ENCODE peak calls at places on chromosomes 6 and 20, in nine cellular contexts. X, W, P, Q, R, D, I, K and T are unnamed samples. For H3K79me2, the result is how much of the 10 kb centered on the place peaks cover.

GRCh38 chr6:4464638-4465037 is 311.6 kb upstream of the CDYL start:
- DNase-seq in D (no peak), R (no peak), Q (no peak), W (no peak), P (no peak), K (no peak), I (no peak), X (no peak), T (no peak)

GRCh38 chr6:52696418-52696817 is 25.5 kb downstream of the TMEM14A start:
- DNase-seq in X (no peak), K (no peak), R (no peak), W (no peak), P (no peak), I (no peak), D (no peak), Q (no peak), T (no peak)

GRCh38 chr20:37931153-37931922 is 28.4 kb downstream of the VSTM2L start:
- DNase-seq in W (no peak), P (no peak), D (no peak), K (no peak), Q (no peak), X (no peak), R (no peak), I (no peak), T (no peak)

GRCh38 chr6:137120748-137121147 is 52.7 kb downstream of the IL22RA2 start:
- DNase-seq in D (no peak), P (no peak), R (no peak), I (no peak), W (no peak), X (no peak), K (no peak), Q (no peak), T (no peak)

GRCh38 chr20:1945134-1945618 is 48.7 kb downstream of the PDYN start:
- DNase-seq in P (no peak), X (peak), R (no peak), W (peak), Q (peak), I (no peak), K (no peak), D (no peak), T (no peak)

GRCh38 chr6:133447924-133448323 is 206.8 kb downstream of the EYA4 start:
- DNase-seq in R (no peak), X (no peak), Q (peak), P (no peak), D (no peak), I (no peak), W (peak), K (no peak), T (no peak)

GRCh38 chr6:11460837-11461661 is 76.5 kb upstream of the TMEM170B start:
- DNase-seq in Q (no peak), W (no peak), R (no peak), I (no peak), K (no peak), P (no peak), X (no peak), D (no peak), T (no peak)

GRCh38 chr6:101926149-101926925 is 532.8 kb downstream of the GRIK2 start:
- DNase-seq in K (no peak), W (no peak), D (no peak), R (no peak), P (no peak), I (no peak), Q (peak), X (no peak), T (no peak)

GRCh38 chr6:13315896-13316295 is 12.4 kb downstream of the TBC1D7 start:
- DNase-seq in Q (no peak), X (no peak), I (no peak), P (no peak), K (no peak), D (no peak), W (no peak), R (no peak), T (no peak)

GRCh38 chr20:20525756-20526155 is 157.9 kb downstream of the INSM1 start:
- DNase-seq in D (no peak), K (no peak), X (no peak), W (no peak), Q (no peak), P (no peak), R (no peak), I (no peak), T (no peak)

GRCh38 chr6:11656486-11656885 is 118.9 kb downstream of the TMEM170B start:
- DNase-seq in R (no peak), I (no peak), K (no peak), P (no peak), Q (no peak), X (no peak), D (no peak), W (no peak), T (no peak)

GRCh38 chr6:7198833-7199800 is 91.4 kb downstream of the RREB1 start:
- DNase-seq in W (no peak), I (no peak), K (no peak), X (no peak), D (no peak), R (no peak), P (no peak), Q (no peak), T (no peak)

GRCh38 chr6:26311012-26311384 is 54.0 kb upstream of the BTN3A2 start:
- DNase-seq in W (peak), X (no peak), D (peak), K (peak), P (peak), I (peak), R (no peak), Q (peak), T (no peak)

GRCh38 chr6:52724041-52724405 is 39.3 kb downstream of the GSTA2 start:
- DNase-seq in Q (peak), D (no peak), X (no peak), W (peak), P (no peak), R (no peak), I (no peak), K (peak), T (no peak)

GRCh38 chr6:35084041-35084491 is 57.1 kb downstream of the TCP11 start:
- DNase-seq in K (no peak), D (no peak), Q (no peak), R (no peak), W (no peak), X (no peak), I (no peak), P (no peak), T (no peak)

GRCh38 chr6:157652601-157653363 is 170.3 kb upstream of the SNX9 start:
- DNase-seq in K (no peak), D (no peak), X (no peak), Q (no peak), I (no peak), R (no peak), P (no peak), W (no peak), T (no peak)

GRCh38 chr6:31125586-31126363 is 5.5 kb upstream of the CDSN start:
- DNase-seq in X (no peak), I (no peak), Q (peak), K (peak), W (no peak), P (no peak), R (no peak), D (peak), T (no peak)

GRCh38 chr6:123925360-123925759 is 121.7 kb downstream of the NKAIN2 start:
- DNase-seq in R (no peak), I (no peak), Q (no peak), W (peak), X (no peak), K (peak), P (no peak), D (no peak), T (peak)

GRCh38 chr20:5918856-5919633 is 31.3 kb downstream of the TRMT6 start:
- DNase-seq in W (peak), R (no peak), X (no peak), P (peak), K (peak), I (no peak), Q (peak), D (peak), T (peak)

GRCh38 chr20:23782366-23782983 is 31.7 kb upstream of the CST1 start:
- DNase-seq in R (no peak), Q (peak), I (peak), W (peak), P (no peak), K (no peak), D (peak), X (peak), T (no peak)

GRCh38 chr6:39263299-39264037 is 34.2 kb upstream of the KCNK5 start:
- DNase-seq in R (no peak), Q (no peak), P (no peak), D (peak), W (no peak), I (no peak), X (no peak), K (no peak), T (no peak)

GRCh38 chr6:14117158-14118090 is at the start of gene CD83:
- DNase-seq in R (peak), Q (peak), K (peak), D (peak), P (peak), X (peak), W (peak), I (peak), T (no peak)

GRCh38 chr6:138987643-138988468 is at the start of gene REPS1:
- DNase-seq in P (peak), I (peak), W (peak), Q (peak), R (peak), K (peak), D (peak), X (peak), T (no peak)

GRCh38 chr6:52310932-52311331 is 26.4 kb upstream of the MCM3 start:
- DNase-seq in K (no peak), X (no peak), P (no peak), D (no peak), Q (no peak), I (no peak), W (no peak), R (no peak), T (no peak)

GRCh38 chr6:27617046-27617687 is 144.3 kb upstream of the ZNF184 start:
- DNase-seq in W (peak), K (peak), R (no peak), X (no peak), Q (peak), P (no peak), I (peak), D (peak), T (no peak)

GRCh38 chr6:56311086-56311485 is 63.7 kb upstream of the COL21A1 start:
- DNase-seq in X (no peak), I (no peak), P (no peak), K (no peak), D (no peak), W (peak), Q (peak), R (no peak), T (no peak)

GRCh38 chr6:166410426-166410935 is 27.7 kb upstream of the MPC1 start:
- DNase-seq in X (no peak), P (no peak), D (no peak), I (no peak), K (no peak), R (no peak), Q (no peak), W (no peak), T (no peak)

GRCh38 chr6:144647406-144647964 is 362.4 kb downstream of the UTRN start:
- DNase-seq in P (peak), I (no peak), W (peak), Q (no peak), D (no peak), X (peak), K (peak), R (no peak), T (no peak)

GRCh38 chr6:72757926-72758325 is 136.1 kb downstream of the KCNQ5 start:
- DNase-seq in P (no peak), K (no peak), I (no peak), Q (no peak), W (no peak), R (no peak), X (no peak), D (no peak), T (no peak)

GRCh38 chr20:52039746-52040145 is 151.8 kb downstream of the ZFP64 start:
- DNase-seq in W (no peak), X (no peak), R (no peak), D (no peak), K (no peak), Q (no peak), I (peak), P (no peak), T (no peak)

GRCh38 chr6:149806127-149806526 is 56.6 kb downstream of the PCMT1 start:
- DNase-seq in P (no peak), Q (peak), W (no peak), X (no peak), K (peak), I (no peak), R (no peak), D (no peak), T (no peak)

GRCh38 chr20:51458751-51459439 is 83.6 kb downstream of the NFATC2 start:
- DNase-seq in W (no peak), D (no peak), I (no peak), P (no peak), X (no peak), R (no peak), Q (no peak), K (no peak), T (no peak)

GRCh38 chr6:144462058-144462457 is 176.9 kb downstream of the UTRN start:
- DNase-seq in I (no peak), P (no peak), Q (no peak), K (no peak), R (no peak), X (no peak), D (no peak), W (no peak), T (no peak)

GRCh38 chr6:4848382-4849068 is 72.3 kb downstream of the CDYL start:
- DNase-seq in R (no peak), P (peak), W (peak), K (no peak), Q (peak), I (peak), D (peak), X (peak), T (no peak)

GRCh38 chr6:10951675-10952282 is 64.9 kb downstream of the SYCP2L start:
- DNase-seq in P (peak), I (peak), X (peak), R (no peak), Q (peak), D (peak), K (peak), W (peak), T (no peak)

GRCh38 chr6:18823782-18824386 is 436.7 kb downstream of the RNF144B start:
- DNase-seq in D (peak), K (peak), P (peak), R (peak), W (peak), I (peak), Q (peak), X (peak), T (no peak)

GRCh38 chr6:151063339-151063738 is 176.4 kb upstream of the AKAP12 start:
- DNase-seq in W (peak), D (peak), R (peak), P (no peak), X (no peak), I (no peak), Q (peak), K (peak), T (no peak)

GRCh38 chr6:81761197-81761596 is 8.7 kb upstream of the TENT5A start:
- DNase-seq in I (no peak), P (no peak), Q (peak), K (peak), W (peak), R (no peak), D (peak), X (no peak), T (no peak)

DNA sequence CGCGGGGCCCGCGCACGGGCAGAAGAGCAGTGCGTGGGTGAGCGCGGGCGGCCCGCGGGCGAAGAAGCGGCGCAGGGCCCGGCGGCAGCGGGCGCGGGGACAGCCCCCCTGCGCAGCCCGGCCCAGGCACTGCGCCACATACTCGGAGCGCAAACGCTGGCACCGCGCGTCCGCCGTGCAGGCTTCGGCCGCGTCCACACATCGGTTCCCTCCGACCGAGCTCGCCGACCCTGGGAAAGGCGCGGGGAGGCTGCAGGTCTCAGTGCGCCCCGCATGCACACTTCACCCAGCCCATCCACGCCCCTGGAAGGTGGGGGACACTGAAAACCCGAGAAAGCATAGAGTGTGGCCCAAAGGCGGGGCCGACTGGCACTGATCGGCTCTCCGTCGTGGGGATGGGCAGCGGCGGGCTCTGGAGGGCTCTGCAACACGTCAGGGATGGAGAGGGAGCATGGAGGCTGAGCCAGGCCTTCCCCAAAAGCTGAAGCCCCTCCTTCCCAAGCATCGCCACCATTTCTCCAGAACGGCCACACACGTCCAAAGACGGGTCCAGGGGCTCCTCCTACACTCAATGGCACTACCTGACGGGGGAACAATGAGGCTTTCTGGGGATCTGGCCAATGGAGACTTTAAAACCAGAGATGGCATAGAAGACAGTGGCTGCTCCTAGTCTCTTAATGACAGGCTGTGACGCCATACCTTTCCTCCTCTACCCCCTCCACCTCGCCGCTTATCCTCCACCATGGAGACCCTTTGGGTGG is 2.0 kb downstream of the GFRA4 start:
- DNase-seq in D (no peak), R (no peak), P (no peak), Q (peak), X (no peak), K (no peak), I (no peak), W (no peak), T (no peak)
- TF ChIP-seq EZH2 in D (peak), R (no peak), P (no peak), Q (no peak), X (no peak), K (peak), I (no peak), W (peak), T (peak)

GRCh38 chr20:41142241-41142640 is 4.9 kb downstream of the PLCG1 start:
- DNase-seq in D (no peak), K (no peak), X (no peak), P (no peak), I (no peak), R (no peak), W (no peak), Q (no peak), T (no peak)

GRCh38 chr20:41138527-41139226 is 1.3 kb downstream of the PLCG1 start:
- DNase-seq in X (peak), R (no peak), K (no peak), D (no peak), Q (peak), I (peak), P (peak), W (no peak), T (no peak)

GRCh38 chr20:41141153-41141815 is 3.9 kb downstream of the PLCG1 start:
- DNase-seq in P (peak), Q (peak), I (no peak), R (no peak), K (peak), D (no peak), W (peak), X (no peak), T (no peak)

GRCh38 chr20:41139227-41140093 is 2.1 kb downstream of the PLCG1 start:
- DNase-seq in D (no peak), P (no peak), W (no peak), X (no peak), K (no peak), Q (no peak), R (no peak), I (no peak), T (no peak)

GRCh38 chr20:41140226-41141133 is 3.1 kb downstream of the PLCG1 start:
- DNase-seq in X (no peak), D (no peak), P (peak), K (no peak), I (no peak), R (no peak), Q (no peak), W (no peak), T (no peak)
- H3K79me2 ChIP-seq in X (half or more), D (half or more), P (half or more), K (half or more), I (half or more), R (half or more), Q (half or more), W (half or more), T (half or more)

GRCh38 chr6:50850223-50850751 is 31.6 kb downstream of the TFAP2B start:
- DNase-seq in W (no peak), Q (no peak), X (peak), P (no peak), D (peak), K (no peak), I (peak), R (no peak), T (peak)

GRCh38 chr6:50849016-50849748 is 30.5 kb downstream of the TFAP2B start:
- DNase-seq in X (no peak), D (no peak), Q (no peak), K (no peak), R (no peak), P (no peak), I (peak), W (no peak), T (no peak)

GRCh38 chr6:50851269-50851847 is 32.7 kb downstream of the TFAP2B start:
- DNase-seq in X (no peak), P (no peak), Q (no peak), I (peak), R (no peak), K (no peak), W (no peak), D (no peak), T (no peak)

GRCh38 chr6:50849781-50850180 is 31.1 kb downstream of the TFAP2B start:
- DNase-seq in P (no peak), R (no peak), K (no peak), I (no peak), W (no peak), Q (no peak), X (no peak), D (no peak), T (no peak)

GRCh38 chr6:50850860-50851259 is 32.2 kb downstream of the TFAP2B start:
- DNase-seq in K (no peak), R (no peak), P (no peak), X (no peak), I (peak), W (no peak), D (no peak), Q (no peak), T (no peak)
- TF ChIP-seq EZH2 in K (no peak), R (no peak), P (no peak), X (no peak), I (peak), W (no peak), D (no peak), Q (no peak), T (no peak)

GRCh38 chr20:47357296-47358051 is 975 bp upstream of the ZMYND8 start:
- DNase-seq in D (peak), P (peak), Q (peak), I (peak), X (peak), K (peak), W (peak), R (peak), T (no peak)
- H3K79me2 ChIP-seq in D (under half), P (half or more), Q (under half), I (half or more), X (under half), K (under half), W (under half), R (under half), T (under half)

GRCh38 chr6:170202416-170203135 is 88.3 kb downstream of the DLL1 start:
- DNase-seq in Q (no peak), I (no peak), P (no peak), R (no peak), X (no peak), W (no peak), K (no peak), D (no peak), T (no peak)
- TF ChIP-seq EZH2 in Q (no peak), I (no peak), P (no peak), R (no peak), X (no peak), W (no peak), K (no peak), D (no peak), T (no peak)

DNA sequence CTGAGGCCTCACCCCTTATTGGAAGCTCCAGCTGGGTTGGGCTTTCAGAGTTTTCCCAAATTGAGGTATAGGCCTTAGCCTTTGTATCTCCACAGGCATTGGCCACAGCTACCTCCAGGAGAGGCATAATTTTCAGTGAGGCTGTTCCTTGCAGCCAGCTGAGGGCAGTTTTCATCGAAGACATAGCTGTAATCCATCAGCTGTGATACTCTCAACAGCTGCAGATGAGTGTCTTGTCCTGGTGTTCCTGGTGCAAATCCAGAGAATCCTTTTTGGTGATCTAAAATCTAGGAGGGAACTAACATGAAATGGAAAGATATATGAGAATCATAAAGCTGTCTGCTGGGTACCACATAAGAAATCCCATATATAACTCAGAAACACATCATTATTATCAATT is 6.2 kb upstream of the PTCHD4 start:
- DNase-seq in D (no peak), P (no peak), I (no peak), K (no peak), W (no peak), Q (no peak), X (no peak), R (no peak), T (no peak)
- H3K79me2 ChIP-seq in D (under half), P (under half), I (under half), K (under half), W (under half), Q (under half), X (under half), R (under half), T (under half)